ENCODE peak calls at places on chromosomes 6 and 20, in six cellular contexts. F, Q, Y, U, I and M are unnamed samples.

GRCh38 chr6:34383171-34383631 is 9.3 kb downstream of the NUDT3 start:
- DNase-seq in F (no peak), Q (no peak), Y (peak; percentile 86), U (peak; percentile 26), I (no peak), M (no peak)

GRCh38 chr6:169646906-169647567 is 54.8 kb downstream of the WDR27 start:
- DNase-seq in F (no peak), Q (no peak), Y (no peak), U (no peak), I (no peak), M (no peak)

GRCh38 chr6:5752282-5752681 is 254.4 kb downstream of the NRN1 start:
- DNase-seq in F (no peak), Q (no peak), Y (peak; percentile 82), U (no peak), I (no peak), M (no peak)

GRCh38 chr6:26536571-26537159 is 1.5 kb upstream of the HMGN4 start:
- DNase-seq in F (peak; percentile 50), Q (no peak), Y (peak; percentile 77), U (peak; percentile 35), I (no peak), M (no peak)

GRCh38 chr6:124795879-124796838 is 166.1 kb upstream of the RNF217 start:
- DNase-seq in F (peak; percentile 4), Q (no peak), Y (peak; percentile 1), U (no peak), I (peak; percentile 32), M (peak; percentile 72)

GRCh38 chr6:15399651-15400470 is 154.0 kb downstream of the JARID2 start:
- DNase-seq in F (peak; percentile 24), Q (no peak), Y (peak; percentile 82), U (no peak), I (peak; percentile 88), M (peak; percentile 57)

GRCh38 chr6:151716446-151717047 is 90.9 kb upstream of the ESR1 start:
- DNase-seq in F (peak; percentile 14), Q (no peak), Y (no peak), U (peak; percentile 66), I (no peak), M (no peak)

GRCh38 chr6:12482386-12482785 is 192.2 kb downstream of the EDN1 start:
- DNase-seq in F (peak; percentile 75), Q (no peak), Y (no peak), U (no peak), I (no peak), M (no peak)

GRCh38 chr6:168554898-168555617 is 114.1 kb downstream of the SMOC2 start:
- DNase-seq in F (no peak), Q (no peak), Y (no peak), U (no peak), I (no peak), M (no peak)

GRCh38 chr6:54716869-54717268 is 129.7 kb upstream of the FAM83B start:
- DNase-seq in F (no peak), Q (no peak), Y (peak; percentile 43), U (no peak), I (no peak), M (no peak)

GRCh38 chr20:8795404-8795803 is 273.5 kb upstream of the PLCB4 start:
- DNase-seq in F (no peak), Q (no peak), Y (no peak), U (no peak), I (no peak), M (no peak)

GRCh38 chr6:137413482-137413881 is 80.7 kb downstream of the OLIG3 start:
- DNase-seq in F (no peak), Q (no peak), Y (no peak), U (peak; percentile 82), I (no peak), M (no peak)

GRCh38 chr6:137416376-137417109 is 77.7 kb downstream of the OLIG3 start:
- DNase-seq in F (no peak), Q (no peak), Y (peak; percentile 28), U (no peak), I (no peak), M (no peak)

GRCh38 chr6:137415834-137416190 is 78.4 kb downstream of the OLIG3 start:
- DNase-seq in F (no peak), Q (no peak), Y (no peak), U (no peak), I (no peak), M (no peak)

GRCh38 chr6:137415127-137415833 is 78.9 kb downstream of the OLIG3 start:
- DNase-seq in F (peak; percentile 3), Q (no peak), Y (peak; percentile 53), U (peak; percentile 50), I (peak; percentile 16), M (peak; percentile 19)

GRCh38 chr6:137414599-137414998 is 79.6 kb downstream of the OLIG3 start:
- DNase-seq in F (no peak), Q (no peak), Y (no peak), U (no peak), I (no peak), M (no peak)
- TF ChIP-seq BHLHE40 in F (no peak), Q (no peak), Y (no peak), U (no peak), I (no peak), M (no peak)

GRCh38 chr6:3296113-3296512 is 37.4 kb downstream of the PSMG4 start:
- DNase-seq in F (no peak), Q (no peak), Y (no peak), U (no peak), I (no peak), M (no peak)
- TF ChIP-seq BHLHE40 in F (no peak), Q (no peak), Y (no peak), U (no peak), I (no peak), M (no peak)

GRCh38 chr6:53479871-53480270 is 65.0 kb downstream of the GCLC start:
- DNase-seq in F (no peak), Q (no peak), Y (no peak), U (no peak), I (no peak), M (no peak)

GRCh38 chr6:53474010-53474409 is 70.9 kb downstream of the GCLC start:
- DNase-seq in F (no peak), Q (no peak), Y (no peak), U (no peak), I (no peak), M (no peak)

GRCh38 chr6:53481328-53481727 is 63.6 kb downstream of the GCLC start:
- DNase-seq in F (no peak), Q (no peak), Y (no peak), U (no peak), I (no peak), M (no peak)

DNA sequence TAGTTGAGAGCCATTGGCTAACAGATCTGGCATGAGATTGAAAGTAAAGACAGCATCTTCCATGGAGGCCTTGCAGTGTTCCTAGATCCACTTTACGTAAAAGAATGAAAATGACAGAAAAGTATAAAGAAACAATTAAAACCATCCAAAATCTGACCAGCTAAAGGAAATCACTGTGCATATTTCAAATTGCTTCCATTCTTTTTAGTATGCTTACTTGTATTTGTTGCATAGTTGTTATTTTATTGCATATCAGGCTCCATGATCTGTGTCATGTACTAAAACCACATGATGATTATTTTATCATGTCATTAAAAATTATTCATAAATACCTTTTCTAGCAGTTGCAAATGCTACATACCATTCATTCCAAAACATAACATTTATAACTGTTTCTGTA is 67.9 kb downstream of the GCLC start:
- DNase-seq in F (no peak), Q (no peak), Y (no peak), U (no peak), I (no peak), M (no peak)
- TF ChIP-seq BHLHE40 in F (no peak), Q (no peak), Y (no peak), U (no peak), I (no peak), M (no peak)

DNA sequence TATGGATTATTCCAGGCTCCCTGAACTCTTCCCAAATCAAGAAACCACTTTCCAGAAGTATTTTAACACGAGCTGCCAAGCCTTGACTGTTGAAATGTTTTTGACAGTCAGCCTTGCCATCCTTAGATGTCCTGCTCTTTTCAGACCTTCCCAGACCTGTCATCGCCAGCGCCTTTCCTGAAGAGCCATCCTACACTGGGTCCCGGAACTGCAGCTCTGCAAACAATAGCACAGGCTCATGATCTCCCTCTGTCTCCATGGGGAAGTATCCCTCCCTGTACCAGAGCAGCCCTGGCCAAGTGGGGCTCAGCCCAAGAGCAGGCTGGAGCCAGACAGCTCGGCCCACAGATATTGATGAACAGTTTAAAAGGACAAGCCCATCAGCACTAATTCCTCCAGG is 136.4 kb upstream of the CDH4 start:
- DNase-seq in F (peak; percentile 30), Q (no peak), Y (no peak), U (no peak), I (no peak), M (no peak)
- TF ChIP-seq BHLHE40 in F (no peak), Q (no peak), Y (no peak), U (no peak), I (no peak), M (no peak)

DNA sequence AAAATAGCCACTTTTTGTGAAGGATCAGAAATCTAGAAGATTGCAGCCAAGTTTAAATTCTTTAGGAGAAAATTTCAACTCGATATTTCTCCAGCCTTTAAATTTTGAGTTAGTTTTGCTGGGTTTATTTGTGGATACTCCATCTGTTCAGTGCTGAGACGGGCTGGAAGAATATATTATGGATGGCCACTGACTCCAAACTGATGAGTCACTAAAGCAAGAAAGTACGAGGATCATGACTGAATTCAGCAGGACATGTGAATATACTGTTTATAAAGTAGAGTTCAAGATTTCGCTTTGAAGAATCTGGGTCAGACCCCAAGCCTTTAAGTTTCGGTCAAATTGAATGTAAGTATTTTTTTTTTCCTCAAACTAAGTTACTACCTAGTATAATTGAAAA is 199.5 kb downstream of the ADGRB3 start:
- DNase-seq in F (no peak), Q (no peak), Y (no peak), U (no peak), I (no peak), M (no peak)
- TF ChIP-seq BHLHE40 in F (no peak), Q (no peak), Y (no peak), U (no peak), I (no peak), M (no peak)

GRCh38 chr6:21531393-21531792 is 62.2 kb upstream of the SOX4 start:
- DNase-seq in F (no peak), Q (no peak), Y (no peak), U (no peak), I (no peak), M (no peak)
- TF ChIP-seq BHLHE40 in F (no peak), Q (no peak), Y (no peak), U (no peak), I (no peak), M (no peak)

GRCh38 chr6:131134220-131134831 is 941 bp upstream of the AKAP7 start:
- DNase-seq in F (no peak), Q (no peak), Y (no peak), U (no peak), I (no peak), M (no peak)
- TF ChIP-seq BHLHE40 in F (no peak), Q (no peak), Y (no peak), U (no peak), I (no peak), M (no peak)

GRCh38 chr6:2659882-2660281 is 90.8 kb downstream of the MYLK4 start:
- DNase-seq in F (peak; percentile 17), Q (no peak), Y (peak; percentile 33), U (no peak), I (no peak), M (no peak)
- TF ChIP-seq BHLHE40 in F (no peak), Q (no peak), Y (no peak), U (no peak), I (no peak), M (no peak)